ENCODE peak calls at places on chromosomes 13 and 19, in ten cellular contexts. M is left ventricle myocardium inferior; N is AG09319; O is psoas muscle; X is cerebellar cortex; P is CD8-positive, alpha-beta memory T cell; V is lower lobe of right lung; J is endothelial cell; A is MCF 10A; B is fibroblast of pulmonary artery. S is an unnamed sample.

GRCh38 chr19:51525731-51526130 is 5.7 kb downstream of the SIGLEC6 start:
- DNase-seq in N (no peak), B (no peak), A (no peak), M (no peak), O (no peak), P (no peak), X (no peak), V (no peak), J (no peak), S (no peak)

GRCh38 chr13:47594833-47595232 is 406.2 kb downstream of the SUCLA2 start:
- DNase-seq in M (no peak), A (no peak), J (no peak), B (peak), N (no peak), V (no peak), O (no peak), X (no peak), P (no peak), S (no peak)

GRCh38 chr19:29260477-29261317 is 47.7 kb upstream of the UQCRFS1 start:
- DNase-seq in P (no peak), M (no peak), V (no peak), B (peak), N (no peak), X (peak), O (no peak), A (peak), J (peak), S (peak)

GRCh38 chr19:57233207-57233606 is 2.4 kb downstream of the AURKC start:
- DNase-seq in J (no peak), N (no peak), M (no peak), B (no peak), P (no peak), A (no peak), O (no peak), V (no peak), X (no peak), S (no peak)

GRCh38 chr19:47168065-47168464 is 37.4 kb downstream of the SAE1 start:
- DNase-seq in O (no peak), B (no peak), M (no peak), J (no peak), A (no peak), V (no peak), P (no peak), N (no peak), X (no peak), S (no peak)

GRCh38 chr19:56927294-56927693 is 86.8 kb upstream of the PEG3 start:
- DNase-seq in N (no peak), O (no peak), V (no peak), X (no peak), B (no peak), A (no peak), M (no peak), J (no peak), P (no peak), S (no peak)

GRCh38 chr13:100473087-100473486 is 115.5 kb downstream of the GGACT start:
- DNase-seq in X (no peak), M (no peak), B (no peak), P (no peak), J (no peak), V (no peak), N (no peak), A (no peak), O (no peak), S (peak)

GRCh38 chr13:40153516-40153915 is 498.1 kb downstream of the COG6 start:
- DNase-seq in J (no peak), N (no peak), A (no peak), O (no peak), P (peak), V (no peak), B (no peak), M (no peak), X (no peak), S (no peak)

GRCh38 chr13:28611654-28612131 is 47.2 kb upstream of the POMP start:
- DNase-seq in J (no peak), N (no peak), X (no peak), P (no peak), V (no peak), O (no peak), B (peak), A (no peak), M (no peak), S (no peak)

S was measured in neural crest cell.